ENCODE peak calls at places on chromosomes 4 and X, in five cellular contexts. One of them, this sample, is unnamed.

GRCh38 chr4:54657556-54658313 is at the start of gene KIT:
- DNase-seq in Panc1: no peak
- DNase-seq in CD4-positive, alpha-beta memory T cell: peak; percentile 11
- DNase-seq in HepG2: no peak
- DNase-seq in aorta: peak; percentile 83
- DNase-seq in this sample: peak; percentile 13

GRCh38 chrX:114800719-114801118 is 216.7 kb downstream of the IL13RA2 start:
- DNase-seq in HepG2: peak; percentile 15
- DNase-seq in aorta: no peak
- DNase-seq in Panc1: no peak
- DNase-seq in CD4-positive, alpha-beta memory T cell: no peak
- DNase-seq in this sample: no peak

GRCh38 chrX:23127586-23127985 is 127.8 kb downstream of the DDX53 start:
- DNase-seq in aorta: no peak
- DNase-seq in HepG2: no peak
- DNase-seq in CD4-positive, alpha-beta memory T cell: no peak
- DNase-seq in Panc1: no peak
- DNase-seq in this sample: no peak

GRCh38 chr4:94276204-94276603 is 66.4 kb downstream of the HPGDS start:
- DNase-seq in CD4-positive, alpha-beta memory T cell: no peak
- DNase-seq in HepG2: no peak
- DNase-seq in aorta: no peak
- DNase-seq in Panc1: no peak
- DNase-seq in this sample: no peak

GRCh38 chrX:111467896-111468295 is 43.5 kb upstream of the SERTM2 start:
- DNase-seq in HepG2: no peak
- DNase-seq in Panc1: no peak
- DNase-seq in aorta: peak; percentile 71
- DNase-seq in CD4-positive, alpha-beta memory T cell: no peak
- DNase-seq in this sample: no peak

GRCh38 chrX:42366181-42366580 is 411.8 kb downstream of the PPP1R2C start:
- DNase-seq in HepG2: no peak
- DNase-seq in aorta: no peak
- DNase-seq in Panc1: no peak
- DNase-seq in CD4-positive, alpha-beta memory T cell: no peak
- DNase-seq in this sample: no peak

GRCh38 chr4:157128395-157128794 is 52.4 kb downstream of the GLRB start:
- DNase-seq in aorta: no peak
- DNase-seq in CD4-positive, alpha-beta memory T cell: no peak
- DNase-seq in Panc1: peak; percentile 2
- DNase-seq in HepG2: no peak
- DNase-seq in this sample: no peak

GRCh38 chrX:78555401-78555980 is 103.6 kb downstream of the RTL3 start:
- DNase-seq in aorta: no peak
- DNase-seq in Panc1: no peak
- DNase-seq in CD4-positive, alpha-beta memory T cell: peak; percentile 31
- DNase-seq in HepG2: no peak
- DNase-seq in this sample: no peak

GRCh38 chr4:173171098-173171497 is 2.5 kb downstream of the GALNT7 start:
- DNase-seq in HepG2: peak; percentile 2
- DNase-seq in Panc1: no peak
- DNase-seq in CD4-positive, alpha-beta memory T cell: no peak
- DNase-seq in aorta: no peak
- DNase-seq in this sample: no peak

GRCh38 chr4:10305816-10306215 is 151.4 kb downstream of the ZNF518B start:
- DNase-seq in HepG2: no peak
- DNase-seq in Panc1: no peak
- DNase-seq in aorta: no peak
- DNase-seq in CD4-positive, alpha-beta memory T cell: no peak
- DNase-seq in this sample: no peak

GRCh38 chr4:150078996-150079581 is 844 bp downstream of the DCLK2 start:
- DNase-seq in HepG2: no peak
- DNase-seq in CD4-positive, alpha-beta memory T cell: no peak
- DNase-seq in Panc1: no peak
- DNase-seq in aorta: peak; percentile 79
- DNase-seq in this sample: no peak

GRCh38 chrX:78747471-78747870 is at the start of gene LPAR4:
- DNase-seq in HepG2: no peak
- DNase-seq in aorta: no peak
- DNase-seq in CD4-positive, alpha-beta memory T cell: no peak
- DNase-seq in Panc1: no peak
- DNase-seq in this sample: no peak

GRCh38 chr4:45701616-45702015 is 422.2 kb downstream of the GABRG1 start:
- DNase-seq in aorta: no peak
- DNase-seq in Panc1: no peak
- DNase-seq in CD4-positive, alpha-beta memory T cell: no peak
- DNase-seq in HepG2: no peak
- DNase-seq in this sample: no peak

GRCh38 chr4:5157721-5158390 is 106.6 kb downstream of the STK32B start:
- DNase-seq in HepG2: no peak
- DNase-seq in CD4-positive, alpha-beta memory T cell: no peak
- DNase-seq in Panc1: no peak
- DNase-seq in aorta: no peak
- DNase-seq in this sample: no peak

GRCh38 chrX:46573896-46574336 is 351 bp downstream of the CHST7 start:
- DNase-seq in HepG2: peak; percentile 53
- DNase-seq in Panc1: no peak
- DNase-seq in CD4-positive, alpha-beta memory T cell: peak; percentile 83
- DNase-seq in aorta: peak; percentile 83
- DNase-seq in this sample: peak; percentile 59

GRCh38 chr4:38765391-38765790 is 17.4 kb downstream of the TLR10 start:
- DNase-seq in aorta: no peak
- DNase-seq in HepG2: no peak
- DNase-seq in CD4-positive, alpha-beta memory T cell: no peak
- DNase-seq in Panc1: no peak
- DNase-seq in this sample: no peak

GRCh38 chrX:134568617-134569016 is 89.7 kb downstream of the PLAC1 start:
- DNase-seq in CD4-positive, alpha-beta memory T cell: no peak
- DNase-seq in aorta: no peak
- DNase-seq in HepG2: no peak
- DNase-seq in Panc1: no peak
- DNase-seq in this sample: no peak
- H3K9me3 ChIP-seq in CD4-positive, alpha-beta memory T cell: no peaks in the 10 kb centered on the region
- H3K9me3 ChIP-seq in aorta: no peaks in the 10 kb centered on the region
- H3K9me3 ChIP-seq in HepG2: no peaks in the 10 kb centered on the region
- H3K9me3 ChIP-seq in Panc1: no peaks in the 10 kb centered on the region
- H3K9me3 ChIP-seq in this sample: no peaks in the 10 kb centered on the region

GRCh38 chr4:629916-630641 is 4.7 kb downstream of the PDE6B start:
- DNase-seq in Panc1: no peak
- DNase-seq in CD4-positive, alpha-beta memory T cell: no peak
- DNase-seq in aorta: peak; percentile 60
- DNase-seq in HepG2: no peak
- DNase-seq in this sample: no peak
- H3K9me3 ChIP-seq in Panc1: no peaks in the 10 kb centered on the region
- H3K9me3 ChIP-seq in CD4-positive, alpha-beta memory T cell: no peaks in the 10 kb centered on the region
- H3K9me3 ChIP-seq in aorta: peaks cover 3% of the 10 kb centered on the region
- H3K9me3 ChIP-seq in HepG2: no peaks in the 10 kb centered on the region
- H3K9me3 ChIP-seq in this sample: no peaks in the 10 kb centered on the region

GRCh38 chrX:57741107-57741506 is 61.0 kb upstream of the NLRP2B start:
- DNase-seq in aorta: peak; percentile 27
- DNase-seq in CD4-positive, alpha-beta memory T cell: no peak
- DNase-seq in HepG2: no peak
- DNase-seq in Panc1: no peak
- DNase-seq in this sample: no peak
- H3K9me3 ChIP-seq in aorta: peaks cover 3% of the 10 kb centered on the region
- H3K9me3 ChIP-seq in CD4-positive, alpha-beta memory T cell: no peaks in the 10 kb centered on the region
- H3K9me3 ChIP-seq in HepG2: no peaks in the 10 kb centered on the region
- H3K9me3 ChIP-seq in Panc1: no peaks in the 10 kb centered on the region
- H3K9me3 ChIP-seq in this sample: no peaks in the 10 kb centered on the region

GRCh38 chr4:445410-445809 is 53.5 kb downstream of the ZNF721 start:
- DNase-seq in aorta: no peak
- DNase-seq in CD4-positive, alpha-beta memory T cell: no peak
- DNase-seq in HepG2: no peak
- DNase-seq in Panc1: no peak
- DNase-seq in this sample: no peak
- H3K9me3 ChIP-seq in aorta: peaks cover 14% of the 10 kb centered on the region
- H3K9me3 ChIP-seq in CD4-positive, alpha-beta memory T cell: peaks cover 41% of the 10 kb centered on the region
- H3K9me3 ChIP-seq in HepG2: peaks cover 100% of the 10 kb centered on the region
- H3K9me3 ChIP-seq in Panc1: peaks cover 75% of the 10 kb centered on the region
- H3K9me3 ChIP-seq in this sample: peaks cover 55% of the 10 kb centered on the region

GRCh38 chrX:153568612-153569011 is 30.3 kb downstream of the CCNQ start:
- DNase-seq in aorta: no peak
- DNase-seq in CD4-positive, alpha-beta memory T cell: no peak
- DNase-seq in HepG2: no peak
- DNase-seq in Panc1: no peak
- DNase-seq in this sample: no peak
- H3K9me3 ChIP-seq in aorta: no peaks in the 10 kb centered on the region
- H3K9me3 ChIP-seq in CD4-positive, alpha-beta memory T cell: no peaks in the 10 kb centered on the region
- H3K9me3 ChIP-seq in HepG2: no peaks in the 10 kb centered on the region
- H3K9me3 ChIP-seq in Panc1: no peaks in the 10 kb centered on the region
- H3K9me3 ChIP-seq in this sample: no peaks in the 10 kb centered on the region

This sample was measured in T-helper 17 cell.